ENCODE peak calls at places on chromosomes 6 and 20, in eight cellular contexts. B is K562, I is A549, K is HCT116, Y is HepG2, L is endothelial cell of umbilical vein, G is GM12878, A is H1. E is an unnamed sample.

GRCh38 chr6:148272084-148272483 is 70.6 kb upstream of the SASH1 start:
- DNase-seq in Y (no peak), B (no peak), G (no peak), A (no peak), L (peak; percentile 89), K (no peak), I (no peak), E (no peak)

GRCh38 chr6:17945111-17945510 is 42.3 kb downstream of the KIF13A start:
- DNase-seq in B (no peak), K (no peak), Y (no peak), L (peak; percentile 68), I (no peak), G (no peak), A (no peak), E (no peak)

GRCh38 chr6:4256969-4257368 is 121.6 kb upstream of the ECI2 start:
- DNase-seq in A (no peak), I (no peak), Y (no peak), K (no peak), B (peak; percentile 43), L (peak; percentile 47), G (no peak), E (no peak)

GRCh38 chr6:88952065-88952704 is 11.2 kb downstream of the RNGTT start:
- DNase-seq in I (no peak), A (no peak), B (no peak), Y (peak; percentile 6), L (no peak), K (no peak), G (no peak), E (no peak)

GRCh38 chr20:34088871-34089479 is 23.1 kb downstream of the EIF2S2 start:
- DNase-seq in Y (no peak), B (no peak), A (no peak), G (no peak), I (no peak), L (no peak), K (no peak), E (no peak)

GRCh38 chr20:21396045-21396893 is 1.1 kb downstream of the NKX2-4 start:
- DNase-seq in B (no peak), G (no peak), K (no peak), A (peak; percentile 83), I (no peak), L (peak; percentile 32), Y (no peak), E (no peak)

GRCh38 chr6:44594471-44594870 is 207.0 kb downstream of the CDC5L start:
- DNase-seq in A (no peak), I (no peak), L (no peak), G (no peak), K (no peak), Y (no peak), B (no peak), E (no peak)

GRCh38 chr6:82374481-82374880 is 10.9 kb downstream of the TPBG start:
- DNase-seq in L (no peak), G (no peak), I (no peak), K (no peak), A (no peak), Y (no peak), B (no peak), E (no peak)

GRCh38 chr6:38218235-38218634 is 398.7 kb downstream of the ZFAND3 start:
- DNase-seq in I (no peak), G (no peak), L (no peak), K (no peak), A (no peak), B (no peak), Y (no peak), E (no peak)

GRCh38 chr6:25788305-25788922 is 33.9 kb downstream of the SLC17A4 start:
- DNase-seq in I (peak; percentile 8), Y (peak; percentile 72), K (peak; percentile 45), B (peak; percentile 65), L (peak; percentile 69), G (no peak), A (peak; percentile 76), E (peak; percentile 61)

GRCh38 chr6:84801250-84801649 is 36.9 kb upstream of the TBX18 start:
- DNase-seq in B (no peak), K (no peak), A (no peak), G (no peak), L (no peak), Y (no peak), I (no peak), E (no peak)

GRCh38 chr20:25295386-25296093 is 47.7 kb downstream of the PYGB start:
- DNase-seq in A (no peak), K (no peak), G (no peak), Y (no peak), L (no peak), B (no peak), I (no peak), E (no peak)

GRCh38 chr20:58071991-58072390 is 156.5 kb downstream of the ANKRD60 start:
- DNase-seq in K (no peak), A (peak; percentile 16), G (no peak), Y (no peak), B (no peak), L (no peak), I (no peak), E (no peak)

GRCh38 chr20:57749131-57749690 is 39.4 kb upstream of the PMEPA1 start:
- DNase-seq in K (no peak), L (peak; percentile 71), B (no peak), I (no peak), A (no peak), Y (no peak), G (no peak), E (no peak)

GRCh38 chr20:51473256-51473655 is 69.3 kb downstream of the NFATC2 start:
- DNase-seq in A (no peak), Y (no peak), B (no peak), I (no peak), G (no peak), L (no peak), K (no peak), E (no peak)

GRCh38 chr6:113777601-113778000 is 79.5 kb upstream of the MARCKS start:
- DNase-seq in Y (no peak), L (no peak), A (no peak), K (no peak), G (no peak), B (no peak), I (no peak), E (no peak)
- TF ChIP-seq POLR2A in Y (no peak), L (no peak), A (no peak), K (no peak), G (no peak), B (no peak), I (no peak), E (no peak)

GRCh38 chr6:125550892-125551291 is 198.5 kb upstream of the HEY2 start:
- DNase-seq in Y (no peak), L (peak; percentile 18), A (no peak), K (no peak), G (no peak), B (no peak), I (no peak), E (no peak)

GRCh38 chr6:125547320-125547843 is 202.1 kb upstream of the HEY2 start:
- DNase-seq in L (no peak), I (no peak), A (no peak), G (no peak), B (no peak), Y (no peak), K (no peak), E (no peak)

GRCh38 chr6:125549202-125549884 is 200.1 kb upstream of the HEY2 start:
- DNase-seq in K (no peak), Y (no peak), A (no peak), B (no peak), L (peak; percentile 11), I (no peak), G (no peak), E (no peak)

GRCh38 chr6:125544819-125545218 is 204.6 kb upstream of the HEY2 start:
- DNase-seq in L (no peak), K (no peak), I (no peak), Y (no peak), G (no peak), A (no peak), B (no peak), E (no peak)

DNA sequence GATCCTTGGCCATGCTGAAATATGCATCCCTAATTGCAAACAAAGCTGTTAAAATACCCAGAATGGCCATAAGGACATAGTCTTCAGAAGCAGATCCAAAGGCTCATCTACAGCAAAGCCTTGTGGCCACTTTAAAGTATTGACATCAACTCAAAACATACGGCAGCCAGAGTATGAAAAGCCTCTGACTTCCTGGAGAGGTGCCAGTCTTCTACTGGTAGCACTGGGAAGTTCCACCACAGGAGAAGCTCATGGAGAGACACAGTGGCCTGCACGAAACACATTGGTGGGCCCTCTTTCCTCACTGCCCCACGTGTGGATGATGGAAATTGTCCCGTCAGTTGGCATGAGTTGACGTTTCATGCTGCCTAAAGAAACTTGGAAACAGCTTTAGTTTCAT is 202.6 kb upstream of the HEY2 start:
- DNase-seq in B (no peak), L (no peak), I (no peak), G (no peak), K (peak; percentile 13), Y (peak; percentile 57), A (no peak), E (peak; percentile 15)
- TF ChIP-seq MAX in B (no peak), L (no peak), I (no peak), G (no peak), K (no peak), Y (no peak), A (no peak), E (no peak)

GRCh38 chr20:32483351-32484220 is 101.5 kb downstream of the NOL4L start:
- DNase-seq in G (no peak), Y (peak; percentile 72), I (peak; percentile 55), A (peak; percentile 84), K (peak; percentile 3), L (peak; percentile 75), B (no peak), E (peak; percentile 96)
- TF ChIP-seq POLR2A in G (no peak), Y (peak; percentile 31), I (peak; percentile 54), A (peak; percentile 76), K (no peak), L (peak; percentile 84), B (no peak), E (peak; percentile 36)

GRCh38 chr20:38141889-38142494 is 23.1 kb downstream of the TGM2 start:
- DNase-seq in K (no peak), G (no peak), Y (no peak), B (no peak), I (no peak), L (no peak), A (no peak), E (no peak)

GRCh38 chr20:38144608-38145093 is 20.4 kb downstream of the TGM2 start:
- DNase-seq in A (no peak), I (no peak), K (no peak), L (no peak), G (no peak), B (no peak), Y (no peak), E (peak; percentile 20)

GRCh38 chr20:38145094-38146075 is 19.7 kb downstream of the TGM2 start:
- DNase-seq in L (peak; percentile 38), B (no peak), K (no peak), I (no peak), Y (peak; percentile 45), G (no peak), A (no peak), E (peak; percentile 60)

GRCh38 chr20:38143238-38143645 is 21.8 kb downstream of the TGM2 start:
- DNase-seq in L (no peak), B (no peak), G (no peak), I (peak; percentile 65), A (no peak), Y (peak; percentile 99), K (no peak), E (no peak)

GRCh38 chr20:38143646-38144554 is 21.2 kb downstream of the TGM2 start:
- DNase-seq in L (peak; percentile 96), K (no peak), G (no peak), A (no peak), I (peak; percentile 63), B (peak; percentile 32), Y (peak; percentile 91), E (peak; percentile 81)
- TF ChIP-seq MAX in L (no peak), K (no peak), G (no peak), A (no peak), I (peak; percentile 29), B (no peak), Y (no peak), E (no peak)